ENCODE peak calls at places on chromosomes 13 and 19, in four cellular contexts. C is A549, S is WTC11, D is K562. X is an unnamed sample.
A peak's percentile ranks its signal among the peaks of the same experiment; 100 is the strongest.

GRCh38 chr19:46644720-46645119 is 8.7 kb upstream of the GNG8 start:
- DNase-seq in C (no peak), S (no peak), D (peak; percentile 6), X (no peak)

GRCh38 chr19:41740415-41741243 is 14.7 kb upstream of the CEACAM6 start:
- DNase-seq in C (no peak), S (no peak), D (no peak), X (no peak)

GRCh38 chr13:110466261-110466660 is 95.3 kb downstream of the RAB20 start:
- DNase-seq in C (no peak), S (no peak), D (no peak), X (no peak)

GRCh38 chr13:103965506-103966243 is 899.5 kb upstream of the SLC10A2 start:
- DNase-seq in C (no peak), S (no peak), D (no peak), X (no peak)

GRCh38 chr13:50521750-50522149 is 321.7 kb downstream of the DLEU7 start:
- DNase-seq in C (no peak), S (no peak), D (no peak), X (peak; percentile 39)

GRCh38 chr19:7471696-7472620 is 16.9 kb downstream of the PEX11G start:
- DNase-seq in C (no peak), S (no peak), D (no peak), X (no peak)

GRCh38 chr13:111177803-111178389 is 62.8 kb downstream of the ARHGEF7 start:
- DNase-seq in C (no peak), S (no peak), D (no peak), X (no peak)

GRCh38 chr13:114141261-114141996 is 9.0 kb upstream of the RASA3 start:
- DNase-seq in C (no peak), S (peak; percentile 2), D (no peak), X (no peak)

GRCh38 chr19:44662686-44663085 is 8.6 kb upstream of the CEACAM19 start:
- DNase-seq in C (no peak), S (no peak), D (no peak), X (no peak)

GRCh38 chr13:92097337-92097903 is 699.0 kb downstream of the GPC5 start:
- DNase-seq in C (no peak), S (no peak), D (no peak), X (no peak)

GRCh38 chr19:23310729-23311211 is 60.6 kb upstream of the ZNF724 start:
- DNase-seq in C (no peak), S (no peak), D (no peak), X (no peak)

GRCh38 chr19:46471116-46471733 is at the start of gene PNMA8A:
- DNase-seq in C (peak; percentile 57), S (peak; percentile 95), D (peak; percentile 92), X (no peak)

GRCh38 chr19:40742477-40742876 is 7.8 kb downstream of the ACTMAP start:
- DNase-seq in C (no peak), S (no peak), D (no peak), X (no peak)

GRCh38 chr13:91017031-91017668 is 330.3 kb upstream of the MIR17HG start:
- DNase-seq in C (peak; percentile 53), S (peak; percentile 63), D (peak; percentile 96), X (no peak)

GRCh38 chr13:37448072-37448471 is 150.5 kb downstream of the POSTN start:
- DNase-seq in C (no peak), S (no peak), D (no peak), X (no peak)

GRCh38 chr13:101416181-101417042 is at the start of gene NALCN:
- DNase-seq in C (peak; percentile 24), S (peak; percentile 34), D (no peak), X (no peak)

GRCh38 chr19:7833225-7834156 is 3.5 kb downstream of the EVI5L start:
- DNase-seq in C (peak; percentile 67), S (no peak), D (peak; percentile 38), X (peak; percentile 29)

GRCh38 chr19:53057904-53058579 is 13.5 kb downstream of the ERVV-2 start:
- DNase-seq in C (no peak), S (peak; percentile 89), D (no peak), X (no peak)

GRCh38 chr13:37202264-37202663 is 96.8 kb upstream of the CSNK1A1L start:
- DNase-seq in C (no peak), S (no peak), D (no peak), X (no peak)

GRCh38 chr13:51584731-51585191 is 499 bp downstream of the WDFY2 start:
- DNase-seq in C (peak; percentile 66), S (peak; percentile 72), D (peak; percentile 13), X (peak; percentile 64)

GRCh38 chr19:49453757-49454248 is 778 bp downstream of the ALDH16A1 start:
- DNase-seq in C (no peak), S (no peak), D (peak; percentile 72), X (no peak)

GRCh38 chr13:23609414-23610186 is 39.4 kb downstream of the TNFRSF19 start:
- DNase-seq in C (no peak), S (no peak), D (no peak), X (no peak)

GRCh38 chr13:113612626-113613025 is 28.1 kb downstream of the TFDP1 start:
- DNase-seq in C (no peak), S (no peak), D (no peak), X (no peak)

GRCh38 chr19:43395561-43395960 is 19.1 kb upstream of the TEX101 start:
- DNase-seq in C (no peak), S (no peak), D (no peak), X (no peak)

GRCh38 chr13:50969691-50970090 is 60.1 kb downstream of the RNASEH2B start:
- DNase-seq in C (peak; percentile 14), S (peak; percentile 49), D (no peak), X (peak; percentile 11)

GRCh38 chr13:28411859-28412353 is 83.0 kb downstream of the FLT1 start:
- DNase-seq in C (no peak), S (no peak), D (no peak), X (no peak)

GRCh38 chr19:42143341-42144234 is 11.3 kb upstream of the POU2F2 start:
- DNase-seq in C (peak; percentile 48), S (peak; percentile 83), D (no peak), X (no peak)

GRCh38 chr19:37813340-37813739 is 34.0 kb upstream of the ZNF573 start:
- DNase-seq in C (no peak), S (no peak), D (no peak), X (no peak)

GRCh38 chr19:2533686-2534085 is 57.8 kb downstream of the GADD45B start:
- DNase-seq in C (no peak), S (no peak), D (no peak), X (no peak)

GRCh38 chr19:55588738-55589137 is 8.1 kb upstream of the ZNF579 start:
- DNase-seq in C (no peak), S (no peak), D (no peak), X (no peak)

GRCh38 chr19:55591555-55591954 is 7.8 kb downstream of the FIZ1 start:
- DNase-seq in C (peak; percentile 61), S (peak; percentile 55), D (no peak), X (no peak)

GRCh38 chr19:55590109-55590508 is 9.2 kb downstream of the FIZ1 start:
- DNase-seq in C (no peak), S (no peak), D (no peak), X (no peak)

GRCh38 chr19:55592391-55593090 is 6.8 kb downstream of the FIZ1 start:
- DNase-seq in C (no peak), S (no peak), D (no peak), X (no peak)

GRCh38 chr19:55590621-55591020 is 8.7 kb downstream of the FIZ1 start:
- DNase-seq in C (peak; percentile 56), S (peak; percentile 53), D (peak; percentile 62), X (no peak)
- TF ChIP-seq HMGXB4 in C (no peak), S (no peak), D (no peak), X (no peak)

GRCh38 chr13:49343731-49344130 is 96.0 kb downstream of the CDADC1 start:
- DNase-seq in C (no peak), S (no peak), D (no peak), X (no peak)
- TF ChIP-seq HMGXB4 in C (no peak), S (no peak), D (no peak), X (no peak)

DNA sequence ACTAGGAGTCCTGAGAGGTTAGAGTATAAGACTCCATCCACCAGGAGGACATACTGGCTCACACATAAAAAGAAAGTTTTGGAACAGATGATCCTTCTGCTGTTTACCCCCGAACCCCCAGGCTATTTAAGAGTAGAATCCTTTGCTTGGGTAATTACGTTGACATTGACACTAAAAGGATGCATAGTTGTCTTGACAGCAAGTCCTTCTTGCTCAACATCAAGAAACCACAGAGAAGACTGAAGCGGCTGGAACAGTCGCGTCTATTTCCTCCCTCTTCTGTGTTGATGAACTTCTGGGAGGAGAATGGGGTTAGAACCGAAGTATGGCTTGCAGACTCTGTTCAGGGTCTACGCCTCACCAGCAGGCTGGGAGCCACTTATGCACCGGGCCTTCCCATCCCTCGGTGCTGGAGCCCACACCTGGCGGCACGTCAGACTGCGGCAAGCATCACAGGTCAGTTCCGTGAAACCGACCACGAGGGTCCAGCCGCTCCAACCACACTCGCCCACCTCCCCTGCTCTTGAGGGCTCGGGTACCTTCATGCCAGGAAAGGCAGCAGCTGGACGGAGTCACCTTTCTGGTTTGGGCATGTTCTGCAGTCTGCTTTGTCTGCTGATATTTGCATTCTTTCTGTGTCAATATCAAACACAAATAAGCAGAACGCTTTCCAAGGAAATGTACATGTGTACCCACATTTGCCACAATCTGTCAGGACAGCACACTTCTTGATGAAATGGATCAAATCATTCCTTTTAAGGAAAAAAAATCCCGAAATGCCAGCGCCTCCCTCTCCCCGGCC is 42.4 kb upstream of the RANBP3 start:
- DNase-seq in C (no peak), S (no peak), D (no peak), X (peak; percentile 30)
- TF ChIP-seq HMGXB4 in C (no peak), S (no peak), D (no peak), X (no peak)

GRCh38 chr13:98454389-98454881 is 122.5 kb downstream of the STK24 start:
- DNase-seq in C (peak; percentile 19), S (no peak), D (no peak), X (peak; percentile 41)
- TF ChIP-seq HMGXB4 in C (no peak), S (no peak), D (no peak), X (no peak)

GRCh38 chr19:33904681-33905080 is 108.0 kb downstream of the KCTD15 start:
- DNase-seq in C (peak; percentile 31), S (peak; percentile 45), D (no peak), X (peak; percentile 14)

GRCh38 chr19:33905473-33905936 is 108.8 kb downstream of the KCTD15 start:
- DNase-seq in C (no peak), S (peak; percentile 54), D (no peak), X (no peak)

GRCh38 chr19:33903489-33903850 is 106.8 kb downstream of the KCTD15 start:
- DNase-seq in C (no peak), S (no peak), D (no peak), X (no peak)

GRCh38 chr19:33905937-33906577 is 109.4 kb downstream of the KCTD15 start:
- DNase-seq in C (peak; percentile 22), S (peak; percentile 84), D (peak; percentile 66), X (no peak)

DNA sequence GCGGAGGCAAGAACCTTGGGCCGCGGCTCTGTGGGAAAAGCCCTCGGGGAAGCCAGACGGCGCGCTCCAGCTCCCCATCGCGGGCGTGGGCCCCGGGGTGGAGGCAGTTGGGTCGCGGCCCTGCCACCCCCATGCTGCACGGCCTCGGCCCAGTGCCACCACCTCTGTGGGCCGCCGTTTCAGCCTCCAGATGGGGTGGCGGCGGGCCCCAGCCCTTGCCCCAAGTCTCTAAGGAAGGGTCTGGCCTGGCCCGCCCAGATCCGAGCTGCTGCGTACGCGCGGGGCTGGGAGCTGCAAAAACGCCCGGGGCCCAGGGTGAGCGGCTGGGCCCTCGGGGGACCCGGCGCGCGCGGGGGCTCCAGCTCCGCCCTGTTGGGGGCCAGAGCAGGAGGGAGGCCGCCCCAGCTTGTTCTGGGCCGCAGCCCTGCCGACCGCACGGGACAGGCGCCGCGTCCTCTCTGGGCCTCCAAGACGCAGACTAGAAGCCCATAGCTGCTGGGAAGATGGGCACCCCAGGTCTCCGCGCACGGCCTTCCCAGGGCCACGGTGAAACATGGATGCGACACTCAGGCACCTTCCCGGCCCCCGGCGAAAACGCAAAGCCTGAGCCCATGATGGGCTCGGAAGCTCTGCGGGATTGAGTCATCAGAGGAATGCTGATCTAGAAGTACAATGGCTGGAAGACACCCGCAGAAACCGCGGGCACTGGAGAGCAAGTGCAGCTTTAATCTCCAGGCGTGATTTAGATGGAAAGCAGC is 110.1 kb downstream of the KCTD15 start:
- DNase-seq in C (peak; percentile 24), S (peak; percentile 60), D (no peak), X (peak; percentile 6)
- TF ChIP-seq HMGXB4 in C (no peak), S (peak; percentile 4), D (no peak), X (no peak)

X was measured in HepG2.